ENCODE peak calls at places on chromosome 3, in nine cellular contexts. K is RCC 7860; L is C1 segment of cervical spinal cord; W is activated T-helper 9 cell treated with anti-CD3 and anti-CD28 coated beads, Interleukin-2, amount 50 U/mL, for 16 hours; F is fibroblast of pulmonary artery; Z is heart right ventricle; G is activated B cell treated with CpG ODN at 0.5 μM for 24 hours; X is left cardiac atrium; R is GM03348. T is an unnamed sample.

GRCh38 chr3:45688194-45688881 is 858 bp upstream of the SACM1L start:
- DNase-seq in L (no peak), W (no peak), G (peak; percentile 24), X (no peak), Z (no peak), F (no peak), K (no peak), R (no peak), T (no peak)

GRCh38 chr3:13346481-13347389 is 73.4 kb downstream of the NUP210 start:
- DNase-seq in L (no peak), R (no peak), X (peak; percentile 40), G (no peak), F (no peak), Z (peak; percentile 27), W (peak; percentile 48), K (no peak), T (no peak)

GRCh38 chr3:113111308-113111707 is 100.0 kb upstream of the BOC start:
- DNase-seq in L (no peak), K (no peak), W (no peak), Z (no peak), F (no peak), R (no peak), X (no peak), G (no peak), T (no peak)

GRCh38 chr3:188362405-188362831 is 208.5 kb downstream of the LPP start:
- DNase-seq in W (no peak), Z (no peak), K (peak; percentile 91), R (no peak), X (no peak), F (peak; percentile 94), G (no peak), L (no peak), T (no peak)

GRCh38 chr3:177824190-177824786 is 627.0 kb upstream of the TBL1XR1 start:
- DNase-seq in F (peak; percentile 90), Z (peak; percentile 51), W (no peak), K (peak; percentile 67), G (no peak), R (peak; percentile 55), L (peak; percentile 28), X (peak; percentile 68), T (peak; percentile 84)

GRCh38 chr3:170244566-170244965 is 22.3 kb downstream of the PRKCI start:
- DNase-seq in W (no peak), F (no peak), K (no peak), Z (no peak), L (no peak), X (no peak), G (no peak), R (no peak), T (no peak)

GRCh38 chr3:10515884-10516495 is 10.6 kb upstream of the ATP2B2 start:
- DNase-seq in F (no peak), K (no peak), G (peak; percentile 3), X (no peak), Z (no peak), R (no peak), W (no peak), L (no peak), T (no peak)

GRCh38 chr3:52452570-52453221 is 1.1 kb downstream of the TNNC1 start:
- DNase-seq in K (no peak), W (no peak), X (peak; percentile 66), Z (peak; percentile 83), G (no peak), L (no peak), R (no peak), F (no peak), T (no peak)

GRCh38 chr3:24523988-24524727 is 29.5 kb upstream of the THRB start:
- DNase-seq in F (no peak), X (no peak), W (no peak), Z (no peak), K (peak; percentile 9), R (no peak), L (no peak), G (no peak), T (no peak)

GRCh38 chr3:52407779-52408178 is 37.1 kb downstream of the SEMA3G start:
- DNase-seq in F (no peak), W (no peak), Z (no peak), X (no peak), R (no peak), L (no peak), G (no peak), K (no peak), T (no peak)

GRCh38 chr3:146148468-146148931 is 12.5 kb downstream of the PLOD2 start:
- DNase-seq in K (no peak), W (no peak), R (no peak), X (no peak), F (peak; percentile 83), Z (no peak), L (no peak), G (no peak), T (no peak)

GRCh38 chr3:186643493-186643892 is 3.3 kb downstream of the FETUB start:
- DNase-seq in G (no peak), R (no peak), W (no peak), L (no peak), Z (no peak), F (no peak), X (no peak), K (no peak), T (no peak)

GRCh38 chr3:63228677-63229076 is 49.4 kb upstream of the SYNPR start:
- DNase-seq in K (peak; percentile 8), W (no peak), R (peak; percentile 56), X (no peak), Z (peak; percentile 5), G (no peak), L (no peak), F (peak; percentile 43), T (no peak)

GRCh38 chr3:178062126-178062525 is 474.1 kb upstream of the KCNMB2 start:
- DNase-seq in L (no peak), G (no peak), F (no peak), X (no peak), Z (no peak), K (no peak), R (no peak), W (no peak), T (no peak)

GRCh38 chr3:10509325-10509724 is 3.9 kb upstream of the ATP2B2 start:
- DNase-seq in G (no peak), R (no peak), L (no peak), W (no peak), Z (no peak), K (no peak), F (no peak), X (no peak), T (no peak)

GRCh38 chr3:167662919-167663400 is 9.2 kb upstream of the WDR49 start:
- DNase-seq in F (peak; percentile 11), X (no peak), W (no peak), Z (no peak), G (no peak), L (no peak), K (no peak), R (no peak), T (no peak)

GRCh38 chr3:377158-377561 is 180.6 kb downstream of the CHL1 start:
- DNase-seq in G (no peak), Z (no peak), W (no peak), L (no peak), X (no peak), R (no peak), K (peak; percentile 42), F (peak; percentile 18), T (no peak)

GRCh38 chr3:52034651-52035050 is 21.7 kb downstream of the DUSP7 start:
- DNase-seq in L (no peak), R (no peak), Z (no peak), F (no peak), W (no peak), X (no peak), K (no peak), G (no peak), T (no peak)

GRCh38 chr3:113654851-113655250 is 41.6 kb downstream of the USF3 start:
- DNase-seq in R (no peak), X (no peak), F (no peak), G (no peak), L (no peak), W (no peak), K (no peak), Z (no peak), T (no peak)

GRCh38 chr3:42557849-42558248 is 23.9 kb downstream of the SEC22C start:
- DNase-seq in L (no peak), X (no peak), Z (no peak), K (no peak), G (no peak), R (no peak), F (no peak), W (no peak), T (no peak)

GRCh38 chr3:14179114-14179465 is 473 bp downstream of the LSM3 start:
- DNase-seq in F (no peak), X (no peak), Z (no peak), L (no peak), K (no peak), G (no peak), R (no peak), W (no peak), T (no peak)

GRCh38 chr3:170222647-170223541 is 670 bp downstream of the PRKCI start:
- DNase-seq in W (peak; percentile 23), L (peak; percentile 31), X (peak; percentile 46), F (peak; percentile 23), Z (peak; percentile 32), R (peak; percentile 65), G (no peak), K (no peak), T (no peak)

GRCh38 chr3:53753518-53754183 is 92.6 kb downstream of the CHDH start:
- DNase-seq in W (no peak), R (no peak), X (no peak), F (no peak), Z (no peak), G (no peak), L (no peak), K (no peak), T (no peak)

GRCh38 chr3:143604849-143605660 is 243.2 kb downstream of the SLC9A9 start:
- DNase-seq in R (no peak), X (no peak), Z (no peak), W (no peak), F (peak; percentile 6), L (no peak), K (no peak), G (no peak), T (no peak)

GRCh38 chr3:162498626-162499025 is 1002.0 kb downstream of the OTOL1 start:
- DNase-seq in F (no peak), K (no peak), G (no peak), L (no peak), Z (no peak), W (no peak), R (no peak), X (no peak), T (no peak)

GRCh38 chr3:53672987-53673386 is 173.2 kb downstream of the CHDH start:
- DNase-seq in W (no peak), F (no peak), X (no peak), Z (no peak), G (no peak), K (no peak), R (no peak), L (no peak), T (no peak)

GRCh38 chr3:191330309-191330712 is at the start of gene UTS2B:
- DNase-seq in R (peak; percentile 53), W (no peak), Z (peak; percentile 13), G (no peak), F (peak; percentile 85), L (no peak), X (no peak), K (peak; percentile 44), T (peak; percentile 52)

GRCh38 chr3:126147932-126148683 is 32.3 kb downstream of the ALDH1L1 start:
- DNase-seq in Z (no peak), W (no peak), F (no peak), X (no peak), R (no peak), G (no peak), K (no peak), L (no peak), T (no peak)

GRCh38 chr3:14373753-14374376 is 28.5 kb upstream of the SLC6A6 start:
- DNase-seq in X (no peak), G (no peak), Z (no peak), W (no peak), K (no peak), F (no peak), R (no peak), L (no peak), T (no peak)